ENCODE peak calls at places on chromosomes 7 and 10, in five cellular contexts. S is AG09319, W is IMR-90, P is K562, E is AG10803. U is an unnamed sample.

GRCh38 chr7:66845382-66846095 is 75.5 kb upstream of the TMEM248 start:
- DNase-seq in S (no peak), W (no peak), P (peak), E (no peak), U (no peak)

GRCh38 chr10:70176441-70176840 is 6.1 kb upstream of the SAR1A start:
- DNase-seq in S (no peak), W (peak), P (no peak), E (no peak), U (no peak)

GRCh38 chr10:24793648-24794379 is 70.1 kb upstream of the ARHGAP21 start:
- DNase-seq in S (no peak), W (peak), P (no peak), E (peak), U (peak)

GRCh38 chr10:1109795-1110673 is 53.8 kb downstream of the WDR37 start:
- DNase-seq in S (no peak), W (peak), P (peak), E (peak), U (peak)

GRCh38 chr10:88979153-88979562 is 11.4 kb upstream of the FAS start:
- DNase-seq in S (peak), W (peak), P (peak), E (peak), U (peak)

GRCh38 chr7:66283003-66283920 is 78.1 kb downstream of the TPST1 start:
- DNase-seq in S (no peak), W (peak), P (no peak), E (peak), U (peak)

GRCh38 chr10:103476046-103476768 is 2.8 kb downstream of the CALHM3 start:
- DNase-seq in S (no peak), W (no peak), P (peak), E (no peak), U (no peak)

GRCh38 chr7:5517057-5517456 is 93.4 kb upstream of the TNRC18 start:
- DNase-seq in S (no peak), W (no peak), P (no peak), E (no peak), U (no peak)

GRCh38 chr7:91962419-91962818 is 21.8 kb downstream of the AKAP9 start:
- DNase-seq in S (no peak), W (no peak), P (no peak), E (no peak), U (no peak)

GRCh38 chr7:517848-518629 is 1.6 kb downstream of the PDGFA start:
- DNase-seq in S (no peak), W (peak), P (peak), E (peak), U (peak)

GRCh38 chr10:100705139-100705538 is 40.2 kb upstream of the PAX2 start:
- DNase-seq in S (no peak), W (no peak), P (no peak), E (no peak), U (no peak)
- TF ChIP-seq CTCF in S (no peak), W (no peak), P (peak), E (no peak), U (peak)

DNA sequence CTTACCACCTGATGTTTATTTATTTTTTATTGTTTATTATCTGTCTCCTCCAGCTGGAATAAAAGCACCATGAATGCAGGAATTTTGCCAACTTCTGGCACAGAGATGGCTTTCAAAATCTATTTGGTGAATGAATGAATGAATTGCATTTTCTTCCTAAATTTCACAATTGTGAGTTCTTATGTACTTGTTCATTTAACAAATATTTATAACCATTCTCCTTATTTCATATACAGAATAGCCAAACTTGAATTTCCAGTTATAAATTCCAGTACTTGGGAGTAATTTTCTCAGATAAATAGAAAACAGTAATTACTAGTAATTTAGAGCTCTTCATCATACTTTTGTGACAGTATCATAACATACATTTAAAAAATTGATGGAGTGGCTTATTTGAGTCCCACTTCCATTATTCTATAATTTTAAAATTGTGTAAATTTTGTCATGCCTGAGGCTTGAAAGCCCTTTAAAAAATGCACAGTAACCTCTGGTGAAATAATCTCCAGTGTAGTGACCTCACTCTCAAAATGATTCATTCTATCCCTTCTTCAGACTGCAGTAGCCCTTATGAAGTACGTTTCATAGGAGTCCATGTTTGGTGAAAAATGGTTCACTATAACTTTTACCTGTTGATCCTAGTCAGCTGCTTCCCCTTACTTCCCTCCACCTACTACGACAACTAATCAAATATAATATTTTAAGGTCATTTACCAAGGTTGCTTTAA is 40.0 kb upstream of the SRI start:
- DNase-seq in S (no peak), W (no peak), P (no peak), E (no peak), U (no peak)
- TF ChIP-seq CTCF in S (no peak), W (no peak), P (no peak), E (no peak), U (no peak)

GRCh38 chr10:75379817-75380216 is 21.7 kb downstream of the ZNF503 start:
- DNase-seq in S (no peak), W (no peak), P (no peak), E (no peak), U (no peak)

GRCh38 chr10:75377869-75378268 is 23.7 kb downstream of the ZNF503 start:
- DNase-seq in S (no peak), W (no peak), P (peak), E (no peak), U (no peak)

GRCh38 chr10:75378403-75378802 is 23.2 kb downstream of the ZNF503 start:
- DNase-seq in S (no peak), W (no peak), P (no peak), E (no peak), U (no peak)

GRCh38 chr10:75379234-75379724 is 22.3 kb downstream of the ZNF503 start:
- DNase-seq in S (no peak), W (no peak), P (no peak), E (peak), U (no peak)

DNA sequence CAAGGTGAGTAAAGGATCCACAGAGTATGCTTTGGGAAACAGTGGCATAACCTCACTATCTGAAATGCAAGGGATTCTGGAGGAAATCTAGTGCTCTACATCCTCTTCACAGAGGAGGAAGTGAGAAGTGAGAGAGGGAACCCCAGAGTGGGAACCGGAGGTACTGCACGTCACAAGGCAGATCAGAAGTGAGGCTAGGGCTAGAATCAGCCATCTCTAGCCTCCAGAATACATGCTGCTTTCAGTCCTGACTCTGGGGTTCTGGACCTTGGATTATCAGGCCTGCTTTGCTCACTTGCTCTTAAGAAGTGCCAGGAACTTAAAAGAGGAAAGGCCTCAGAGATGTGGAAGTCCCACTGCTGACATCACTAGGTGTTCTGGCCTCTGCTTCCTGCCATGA is 25.7 kb downstream of the ZNF503 start:
- DNase-seq in S (no peak), W (no peak), P (no peak), E (no peak), U (no peak)
- TF ChIP-seq CTCF in S (no peak), W (no peak), P (no peak), E (no peak), U (no peak)

GRCh38 chr10:106402455-106402854 is 762.1 kb downstream of the SORCS1 start:
- DNase-seq in S (no peak), W (peak), P (no peak), E (no peak), U (no peak)

GRCh38 chr10:106396192-106396591 is 768.3 kb downstream of the SORCS1 start:
- DNase-seq in S (no peak), W (no peak), P (no peak), E (no peak), U (no peak)

GRCh38 chr10:106401967-106402366 is 762.5 kb downstream of the SORCS1 start:
- DNase-seq in S (no peak), W (no peak), P (no peak), E (no peak), U (no peak)

GRCh38 chr10:106399112-106399511 is 765.4 kb downstream of the SORCS1 start:
- DNase-seq in S (no peak), W (no peak), P (no peak), E (no peak), U (no peak)

DNA sequence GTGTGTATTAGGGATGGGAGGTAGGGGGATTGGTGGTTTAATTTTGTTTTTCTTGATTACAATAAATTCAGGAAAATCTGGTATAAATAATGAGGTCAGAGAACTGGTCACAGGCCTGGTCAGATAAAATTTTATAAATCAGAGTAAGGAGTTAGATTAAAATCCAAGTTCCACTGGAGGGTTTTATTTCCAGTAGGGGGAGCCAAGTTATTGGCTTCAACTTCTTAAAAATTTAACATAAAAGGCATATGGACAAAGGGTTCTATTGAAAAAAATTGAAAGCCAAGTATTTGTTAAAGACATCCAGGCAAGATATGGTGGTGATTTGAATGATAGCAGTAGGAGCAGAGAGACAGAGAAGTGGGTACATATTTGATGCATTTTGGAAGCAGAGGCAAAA is 763.3 kb downstream of the SORCS1 start:
- DNase-seq in S (no peak), W (peak), P (no peak), E (no peak), U (peak)
- TF ChIP-seq CTCF in S (peak), W (peak), P (no peak), E (peak), U (peak)

U was measured in HFFc6.